ENCODE peak calls at places on chromosomes 6 and 20, in nine cellular contexts. J is HepG2, Q is tibial nerve, O is sigmoid colon, P is ovary, D is transverse colon, Z is esophagus muscularis mucosa, W is suprapubic skin, A is K562. T is an unnamed sample.

GRCh38 chr6:43898358-43899131 is 128.5 kb downstream of the VEGFA start:
- DNase-seq in D (no peak), P (no peak), Z (no peak), W (no peak), O (no peak), Q (no peak), A (no peak), J (no peak), T (no peak)

GRCh38 chr6:22980446-22980845 is 411.1 kb downstream of the HDGFL1 start:
- DNase-seq in J (no peak), Z (no peak), P (no peak), D (no peak), Q (no peak), W (no peak), O (no peak), A (no peak), T (no peak)

GRCh38 chr20:23192469-23192868 is 106.3 kb upstream of the CD93 start:
- DNase-seq in Z (no peak), O (no peak), P (no peak), D (no peak), Q (no peak), W (no peak), J (no peak), A (no peak), T (no peak)

GRCh38 chr6:150741633-150742200 is 123.8 kb upstream of the MTHFD1L start:
- DNase-seq in Q (peak; percentile 46), P (no peak), O (no peak), J (peak; percentile 19), A (peak; percentile 24), W (no peak), Z (peak; percentile 50), D (no peak), T (no peak)

GRCh38 chr6:136077834-136078576 is 172.1 kb downstream of the MTFR2 start:
- DNase-seq in A (no peak), P (no peak), J (no peak), W (no peak), D (no peak), Z (no peak), Q (no peak), O (no peak), T (no peak)

GRCh38 chr6:169766232-169766631 is 14.8 kb downstream of the ERMARD start:
- DNase-seq in O (no peak), D (no peak), J (no peak), Z (peak; percentile 72), A (no peak), Q (no peak), W (no peak), P (no peak), T (no peak)

GRCh38 chr6:28875348-28875747 is 48.4 kb downstream of the TRIM27 start:
- DNase-seq in W (no peak), A (no peak), Z (no peak), O (no peak), P (no peak), J (no peak), D (no peak), Q (no peak), T (no peak)

GRCh38 chr6:52454556-52454955 is 34.4 kb downstream of the EFHC1 start:
- DNase-seq in O (no peak), D (no peak), W (no peak), A (no peak), J (peak; percentile 6), Q (no peak), Z (no peak), P (no peak), T (no peak)

GRCh38 chr20:9407805-9408421 is 106.5 kb upstream of the LAMP5 start:
- DNase-seq in W (no peak), Z (no peak), P (peak; percentile 18), A (peak; percentile 51), Q (peak; percentile 91), O (no peak), J (peak; percentile 65), D (peak; percentile 59), T (peak; percentile 69)

GRCh38 chr6:3456794-3457709 is at the start of gene SLC22A23:
- DNase-seq in A (peak; percentile 98), P (peak; percentile 69), Z (no peak), O (peak; percentile 78), J (peak; percentile 56), D (peak; percentile 85), W (peak; percentile 77), Q (peak; percentile 50), T (peak; percentile 84)

GRCh38 chr6:43776115-43776798 is 6.2 kb downstream of the VEGFA start:
- DNase-seq in Z (no peak), Q (no peak), P (no peak), J (no peak), A (no peak), O (peak; percentile 50), D (no peak), W (no peak), T (peak; percentile 78)

GRCh38 chr6:168607272-168608112 is 166.5 kb downstream of the SMOC2 start:
- DNase-seq in J (no peak), P (peak; percentile 34), D (no peak), Z (no peak), A (no peak), W (no peak), O (peak; percentile 57), Q (no peak), T (no peak)

GRCh38 chr6:88492241-88492640 is 326.1 kb upstream of the CNR1 start:
- DNase-seq in D (no peak), Q (no peak), P (no peak), O (no peak), W (no peak), Z (no peak), J (no peak), A (no peak), T (no peak)

GRCh38 chr20:62227977-62228958 is 8.2 kb upstream of the HRH3 start:
- DNase-seq in Z (no peak), A (peak; percentile 54), D (peak; percentile 29), O (no peak), Q (no peak), P (no peak), W (no peak), J (peak; percentile 46), T (peak; percentile 79)

GRCh38 chr20:1267161-1267560 is 1.1 kb downstream of the SNPH start:
- DNase-seq in A (no peak), D (no peak), J (no peak), P (no peak), O (peak; percentile 61), Q (no peak), Z (no peak), W (no peak), T (no peak)

GRCh38 chr20:8334641-8335040 is 202.6 kb downstream of the PLCB1 start:
- DNase-seq in D (no peak), W (no peak), Z (no peak), J (peak; percentile 64), A (no peak), O (no peak), Q (no peak), P (no peak), T (no peak)

DNA sequence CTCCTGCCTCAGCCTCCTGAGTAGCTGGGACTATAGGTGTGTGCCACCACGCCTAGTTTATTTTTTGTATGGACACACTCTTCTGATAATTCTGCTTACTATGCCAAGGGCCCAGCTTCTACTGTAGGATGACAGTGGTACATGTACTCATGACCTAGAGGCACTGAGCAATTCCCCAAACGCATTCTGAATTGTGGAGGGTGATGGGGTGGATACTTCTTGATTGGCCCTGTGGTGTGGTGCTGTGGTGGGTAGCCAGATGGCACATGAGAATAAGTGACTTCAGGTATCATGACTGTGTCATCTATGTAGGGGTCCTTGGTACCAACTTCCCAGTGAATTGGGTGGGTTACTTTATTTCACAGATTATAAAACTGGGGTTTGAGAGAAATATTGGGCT is 11.0 kb downstream of the DNMT3B start:
- DNase-seq in O (no peak), D (no peak), Q (no peak), A (no peak), W (no peak), Z (no peak), J (no peak), P (no peak), T (no peak)
- H3K36me3 ChIP-seq in O (no peaks in the 10 kb centered on the region), D (no peaks in the 10 kb centered on the region), Q (no peaks in the 10 kb centered on the region), A (peaks cover 63% of the 10 kb centered on the region), W (no peaks in the 10 kb centered on the region), Z (no peaks in the 10 kb centered on the region), J (no peaks in the 10 kb centered on the region), P (no peaks in the 10 kb centered on the region), T (no peaks in the 10 kb centered on the region)

DNA sequence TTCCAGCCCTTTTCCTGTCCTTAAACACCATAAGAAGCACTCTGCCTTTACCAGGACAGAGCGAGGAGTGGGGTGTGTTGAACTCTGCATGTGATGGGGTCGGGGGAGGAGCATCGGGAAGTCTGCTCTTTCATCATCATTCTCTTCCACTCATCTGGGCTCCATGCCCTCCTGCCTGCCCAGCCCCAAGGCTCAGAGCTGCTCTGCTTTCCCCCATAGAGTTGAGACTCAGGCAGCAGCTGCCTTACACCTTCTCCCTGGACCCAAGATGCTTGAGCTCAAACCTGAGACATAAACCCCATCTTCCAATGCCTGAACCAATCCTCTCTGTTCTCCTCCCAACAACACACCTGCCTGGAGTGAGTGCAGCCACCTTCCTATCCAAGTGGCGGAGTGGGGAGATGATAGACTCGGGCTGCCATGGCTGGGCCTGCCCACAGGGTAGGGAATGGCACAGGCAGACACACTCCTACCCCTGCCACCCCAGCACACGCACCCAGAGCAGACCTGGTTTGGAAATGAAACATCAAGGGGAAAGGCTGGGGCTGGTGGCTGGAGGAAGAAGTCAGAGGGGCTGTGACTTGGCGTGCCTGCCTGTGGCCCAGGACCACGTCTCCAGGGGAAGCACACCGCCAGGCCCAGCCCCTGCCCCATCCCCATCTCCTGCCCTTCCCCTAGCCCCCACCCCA is 28.4 kb downstream of the TFEB start:
- DNase-seq in Z (no peak), J (no peak), W (no peak), Q (peak; percentile 56), P (peak; percentile 34), A (no peak), O (peak; percentile 85), D (no peak), T (no peak)
- TF ChIP-seq POLR2A in Z (no peak), J (no peak), W (no peak), Q (no peak), P (no peak), A (no peak), O (no peak), D (no peak), T (no peak)

DNA sequence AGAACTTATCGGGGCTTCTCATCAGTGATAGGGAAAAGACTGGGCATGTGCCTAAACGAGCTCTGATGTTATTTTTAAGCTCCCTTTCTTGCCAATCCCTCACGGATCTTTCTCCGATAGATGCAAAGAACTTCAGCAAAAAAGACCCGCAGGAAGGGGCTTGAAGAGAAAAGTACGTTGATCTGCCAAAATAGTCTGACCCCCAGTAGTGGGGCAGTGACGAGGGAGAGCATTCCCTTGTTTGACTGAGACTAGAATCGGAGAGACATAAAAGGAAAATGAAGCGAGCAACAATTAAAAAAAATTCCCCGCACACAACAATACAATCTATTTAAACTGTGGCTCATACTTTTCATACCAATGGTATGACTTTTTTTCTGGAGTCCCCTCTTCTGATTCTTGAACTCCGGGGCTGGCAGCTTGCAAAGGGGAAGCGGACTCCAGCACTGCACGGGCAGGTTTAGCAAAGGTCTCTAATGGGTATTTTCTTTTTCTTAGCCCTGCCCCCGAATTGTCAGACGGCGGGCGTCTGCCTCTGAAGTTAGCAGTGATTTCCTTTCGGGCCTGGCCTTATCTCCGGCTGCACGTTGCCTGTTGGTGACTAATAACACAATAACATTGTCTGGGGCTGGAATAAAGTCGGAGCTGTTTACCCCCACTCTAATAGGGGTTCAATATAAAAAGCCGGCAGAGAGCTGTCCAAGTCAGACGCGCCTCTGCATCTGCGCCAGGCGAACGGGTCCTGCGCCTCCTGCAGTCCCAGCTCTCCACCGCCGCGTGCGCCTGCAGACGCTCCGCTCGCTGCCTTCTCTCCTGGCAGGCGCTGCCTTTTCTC is at the start of gene EDN1:
- DNase-seq in J (peak; percentile 57), P (peak; percentile 40), O (peak; percentile 85), W (peak; percentile 84), Q (peak; percentile 60), A (peak; percentile 33), D (peak; percentile 85), Z (no peak), T (peak; percentile 85)
- TF ChIP-seq EP300 in J (no peak), P (no peak), O (no peak), W (no peak), Q (peak; percentile 72), A (no peak), D (no peak), Z (no peak), T (no peak)

GRCh38 chr20:58666702-58667101 is 15.6 kb downstream of the STX16 start:
- DNase-seq in A (no peak), D (no peak), W (no peak), J (no peak), O (no peak), Z (no peak), P (no peak), Q (no peak), T (no peak)
- H3K36me3 ChIP-seq in A (peaks cover 64% of the 10 kb centered on the region), D (peaks cover 24% of the 10 kb centered on the region), W (peaks cover 47% of the 10 kb centered on the region), J (peaks cover 72% of the 10 kb centered on the region), O (peaks cover 32% of the 10 kb centered on the region), Z (peaks cover 31% of the 10 kb centered on the region), P (no peaks in the 10 kb centered on the region), Q (peaks cover 60% of the 10 kb centered on the region), T (peaks cover 32% of the 10 kb centered on the region)